ENCODE peak calls at places on chromosomes 5 and 9, in seven cellular contexts. T, A, R, M, K, Y and C are unnamed samples.
A peak's percentile ranks its signal among the peaks of the same experiment; 100 is the strongest.

GRCh38 chr5:28523416-28523815 is 1485.0 kb upstream of the CDH9 start:
- DNase-seq in Y (no peak), T (no peak), K (no peak), A (no peak), R (no peak), M (no peak), C (no peak)

GRCh38 chr9:33445941-33446506 is 1.4 kb downstream of the AQP3 start:
- DNase-seq in Y (no peak), K (no peak), R (peak; percentile 44), A (no peak), T (no peak), M (no peak), C (no peak)

GRCh38 chr9:34079181-34079580 is 30.5 kb upstream of the UBAP2 start:
- DNase-seq in A (no peak), M (no peak), K (no peak), T (peak; percentile 50), Y (no peak), R (no peak), C (no peak)

GRCh38 chr9:110089681-110090370 is 118.1 kb downstream of the C9orf152 start:
- DNase-seq in R (no peak), T (no peak), Y (peak; percentile 42), K (no peak), M (peak; percentile 70), A (no peak), C (no peak)

GRCh38 chr5:13957032-13957645 is 12.7 kb upstream of the DNAH5 start:
- DNase-seq in K (no peak), T (peak; percentile 74), R (no peak), A (peak; percentile 6), M (peak; percentile 17), Y (no peak), C (no peak)

GRCh38 chr5:158431369-158432029 is 572.6 kb upstream of the CLINT1 start:
- DNase-seq in K (no peak), A (no peak), M (no peak), Y (peak; percentile 21), T (no peak), R (no peak), C (no peak)

GRCh38 chr9:70421272-70422180 is 7.1 kb upstream of the KLF9 start:
- DNase-seq in Y (no peak), K (peak; percentile 45), T (no peak), R (peak; percentile 26), A (peak; percentile 30), M (peak; percentile 3), C (no peak)

GRCh38 chr5:27494845-27495244 is 456.5 kb upstream of the CDH9 start:
- DNase-seq in K (no peak), R (no peak), M (no peak), T (peak; percentile 48), A (no peak), Y (no peak), C (no peak)

GRCh38 chr5:15285901-15286583 is 213.9 kb upstream of the FBXL7 start:
- DNase-seq in M (no peak), A (no peak), K (no peak), T (peak; percentile 61), R (no peak), Y (peak; percentile 27), C (no peak)

GRCh38 chr9:135793221-135794056 is 91.5 kb downstream of the KCNT1 start:
- DNase-seq in R (no peak), T (no peak), K (no peak), M (no peak), Y (no peak), A (no peak), C (no peak)

GRCh38 chr9:1018121-1018520 is 32.0 kb upstream of the DMRT2 start:
- DNase-seq in M (no peak), K (no peak), R (no peak), Y (peak; percentile 40), T (no peak), A (peak; percentile 9), C (no peak)

GRCh38 chr9:130604295-130604694 is 24.9 kb downstream of the FUBP3 start:
- DNase-seq in R (no peak), T (no peak), M (no peak), K (no peak), Y (no peak), A (no peak), C (no peak)

GRCh38 chr5:140011297-140011802 is 31.7 kb downstream of the NRG2 start:
- DNase-seq in R (no peak), K (no peak), Y (no peak), A (no peak), M (no peak), T (peak; percentile 59), C (no peak)